ENCODE peak calls at places on chromosomes 7 and 10, in four cellular contexts. F, E, Z and I are unnamed samples.

GRCh38 chr10:74034301-74034700 is 36.4 kb downstream of the VCL start:
- DNase-seq in E (no peak), F (no peak), Z (no peak), I (no peak)

GRCh38 chr7:4837814-4838625 is 23.8 kb downstream of the PAPOLB start:
- DNase-seq in E (no peak), Z (no peak), F (no peak), I (no peak)

GRCh38 chr7:90212149-90212495 is 582 bp downstream of the STEAP2 start:
- DNase-seq in E (no peak), Z (no peak), F (no peak), I (no peak)

GRCh38 chr7:1925349-1925748 is 255.3 kb downstream of the ELFN1 start:
- DNase-seq in F (no peak), Z (no peak), E (no peak), I (no peak)

GRCh38 chr10:6203331-6204062 is 765 bp downstream of the PFKFB3 start:
- DNase-seq in F (peak; percentile 81), E (peak; percentile 50), Z (peak; percentile 42), I (no peak)

GRCh38 chr7:44383566-44383965 is 58.2 kb upstream of the CAMK2B start:
- DNase-seq in E (peak; percentile 83), F (no peak), Z (peak; percentile 80), I (peak; percentile 24)

GRCh38 chr10:113273151-113273876 is 279.5 kb upstream of the HABP2 start:
- DNase-seq in F (no peak), Z (no peak), E (no peak), I (no peak)

GRCh38 chr10:123888751-123889150 is 2.9 kb downstream of the CPXM2 start:
- DNase-seq in F (no peak), E (no peak), Z (no peak), I (no peak)

GRCh38 chr7:129855234-129855673 is 97.5 kb downstream of the UBE2H start:
- DNase-seq in E (peak; percentile 91), F (no peak), Z (peak; percentile 94), I (peak; percentile 97)

GRCh38 chr10:44398747-44399477 is 14.0 kb upstream of the CXCL12 start:
- DNase-seq in E (no peak), Z (no peak), F (no peak), I (no peak)

GRCh38 chr7:2567663-2568238 is 9.0 kb downstream of the IQCE start:
- DNase-seq in Z (peak; percentile 43), E (peak; percentile 42), F (peak; percentile 62), I (no peak)

GRCh38 chr7:108630002-108630401 is 60.3 kb downstream of the DNAJB9 start:
- DNase-seq in Z (no peak), F (no peak), E (no peak), I (no peak)

GRCh38 chr7:13821152-13821787 is 168.2 kb downstream of the ETV1 start:
- DNase-seq in E (peak; percentile 58), F (no peak), Z (peak; percentile 54), I (no peak)

GRCh38 chr7:75807452-75807851 is 6.2 kb downstream of the CCL24 start:
- DNase-seq in E (no peak), Z (no peak), F (no peak), I (no peak)

GRCh38 chr10:97915346-97915745 is 65.7 kb downstream of the GOLGA7B start:
- DNase-seq in F (no peak), Z (no peak), E (no peak), I (no peak)

GRCh38 chr10:6053816-6054581 is 8.2 kb downstream of the IL2RA start:
- DNase-seq in Z (no peak), E (no peak), F (no peak), I (no peak)

GRCh38 chr10:66587680-66588050 is 338.2 kb upstream of the LRRTM3 start:
- DNase-seq in Z (no peak), F (no peak), E (no peak), I (no peak)

GRCh38 chr7:112556633-112557032 is 75.8 kb downstream of the LSMEM1 start:
- DNase-seq in Z (no peak), E (no peak), F (no peak), I (no peak)

GRCh38 chr7:14457567-14458453 is 444.7 kb downstream of the DGKB start:
- DNase-seq in F (peak; percentile 32), E (peak; percentile 65), Z (peak; percentile 64), I (peak; percentile 1)

GRCh38 chr7:130365511-130366441 is 14.5 kb upstream of the CPA1 start:
- DNase-seq in E (peak; percentile 79), F (peak; percentile 92), Z (peak; percentile 78), I (no peak)

GRCh38 chr7:43764039-43764789 is 5.7 kb downstream of the BLVRA start:
- DNase-seq in F (peak; percentile 73), E (no peak), Z (no peak), I (no peak)

GRCh38 chr7:86282014-86282682 is 361.6 kb upstream of the GRM3 start:
- DNase-seq in E (no peak), F (no peak), Z (no peak), I (no peak)

GRCh38 chr10:98417973-98418372 is 3.0 kb upstream of the PYROXD2 start:
- DNase-seq in F (no peak), E (no peak), Z (no peak), I (no peak)

GRCh38 chr7:46534593-46535271 is 613.7 kb upstream of the IGFBP3 start:
- DNase-seq in Z (no peak), E (peak; percentile 56), F (no peak), I (peak; percentile 77)

GRCh38 chr7:151013728-151014497 is 10.4 kb downstream of the ATG9B start:
- DNase-seq in E (peak; percentile 81), F (no peak), Z (peak; percentile 71), I (no peak)
- TF ChIP-seq CTCF in E (peak; percentile 8), F (no peak), Z (peak; percentile 52), I (peak; percentile 34)

DNA sequence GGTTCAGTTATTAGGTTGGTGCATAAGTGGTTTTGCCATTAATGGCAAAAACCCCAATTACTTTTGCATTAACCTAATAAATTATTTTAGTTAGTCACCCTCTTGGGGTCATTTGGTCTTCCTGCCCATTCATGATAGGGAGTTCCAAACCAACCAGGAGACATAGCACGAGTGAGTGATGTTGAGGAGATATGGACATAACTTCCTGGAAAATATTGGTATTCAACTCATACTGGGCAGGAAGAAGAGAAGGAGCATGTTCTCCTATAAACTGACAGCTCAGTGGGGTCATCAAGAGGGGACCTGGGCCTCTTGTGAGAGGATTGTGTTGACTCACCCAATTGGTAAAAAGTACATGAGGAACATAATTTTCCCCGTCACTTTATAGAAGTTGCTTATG is 23.7 kb downstream of the SPAG6 start:
- DNase-seq in E (no peak), Z (no peak), F (no peak), I (no peak)
- TF ChIP-seq CTCF in E (no peak), Z (no peak), F (no peak), I (no peak)

DNA sequence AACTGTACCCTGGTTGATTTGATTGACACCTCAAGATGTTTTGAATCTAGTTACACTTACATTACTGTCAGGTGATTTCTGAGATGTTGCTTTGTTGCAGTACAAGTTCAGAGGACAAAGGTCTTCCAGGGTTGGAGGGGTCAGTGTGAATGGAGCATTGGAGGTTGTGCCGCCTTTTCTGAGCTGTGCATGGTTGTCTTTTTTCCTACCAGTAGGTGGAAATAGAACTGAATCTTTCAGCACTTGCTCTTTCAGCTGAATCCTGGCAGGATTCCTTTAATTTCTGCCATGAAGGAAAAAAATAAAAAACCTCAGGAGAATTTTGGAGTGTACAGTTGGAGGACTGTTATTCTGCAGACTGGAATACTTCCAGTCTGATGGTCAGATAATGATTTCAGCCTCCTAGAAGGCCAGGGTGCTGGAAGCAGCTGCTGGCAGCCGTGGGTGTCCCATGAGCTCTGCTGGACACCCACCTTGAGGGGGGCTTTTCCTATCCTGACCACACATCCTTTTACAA is 82.7 kb downstream of the PLCE1 start:
- DNase-seq in F (peak; percentile 37), Z (peak; percentile 60), E (peak; percentile 21), I (peak; percentile 44)
- TF ChIP-seq CTCF in F (peak; percentile 25), Z (peak; percentile 77), E (peak; percentile 53), I (peak; percentile 62)

GRCh38 chr10:49594594-49594993 is 15.5 kb upstream of the SLC18A3 start:
- DNase-seq in Z (peak; percentile 66), E (peak; percentile 63), F (no peak), I (no peak)

GRCh38 chr10:49593564-49593875 is 16.6 kb upstream of the SLC18A3 start:
- DNase-seq in Z (no peak), F (no peak), E (no peak), I (no peak)

GRCh38 chr10:49595003-49595712 is 15.0 kb upstream of the SLC18A3 start:
- DNase-seq in E (no peak), F (no peak), Z (no peak), I (no peak)

GRCh38 chr10:49593998-49594397 is 16.1 kb upstream of the SLC18A3 start:
- DNase-seq in E (no peak), Z (no peak), F (no peak), I (no peak)

GRCh38 chr10:49592726-49593563 is 17.2 kb upstream of the SLC18A3 start:
- DNase-seq in F (no peak), E (no peak), Z (peak; percentile 45), I (no peak)
- TF ChIP-seq CTCF in F (no peak), E (peak; percentile 99), Z (peak; percentile 96), I (peak; percentile 96)

DNA sequence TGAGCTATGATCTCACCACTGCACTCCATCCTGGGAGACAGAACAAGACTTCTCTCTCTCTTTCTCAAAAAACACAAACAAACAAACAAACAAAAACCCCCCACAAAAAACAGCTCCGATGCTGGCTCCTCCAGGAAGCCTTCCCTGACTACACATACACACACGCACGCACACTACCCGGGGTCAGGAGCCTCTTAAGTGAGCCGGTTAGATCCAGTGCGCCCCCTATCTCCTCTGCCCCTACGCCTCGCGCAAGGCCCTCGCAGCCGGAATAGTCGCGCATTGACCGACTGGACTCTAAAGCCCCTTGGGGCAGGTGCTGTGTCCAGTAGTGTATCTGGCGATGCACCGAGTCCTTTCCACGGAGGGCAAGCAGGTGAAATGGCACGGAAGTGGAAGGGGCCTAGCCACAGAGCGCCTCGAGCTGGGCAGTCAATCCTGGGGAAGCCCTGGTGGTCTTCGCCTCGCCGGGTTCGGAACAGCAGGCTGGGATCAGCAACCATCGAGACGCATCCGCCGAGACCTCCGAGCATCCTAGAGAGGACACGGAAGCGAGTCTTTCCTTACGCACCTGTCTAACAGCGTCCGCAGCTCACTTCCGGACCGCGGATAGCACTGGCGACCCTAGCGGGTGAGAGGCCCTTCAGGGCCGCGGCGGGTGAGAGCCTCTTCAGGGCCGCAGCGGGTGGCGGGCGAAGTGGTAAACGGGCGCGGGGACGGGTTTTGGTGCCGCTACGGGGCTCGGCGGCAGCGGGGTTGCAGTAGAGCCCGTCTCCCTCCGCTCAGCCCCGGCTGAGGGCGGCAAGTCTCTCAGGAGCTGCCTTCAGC is at the start of gene ZSCAN25:
- DNase-seq in Z (peak; percentile 84), F (peak; percentile 92), E (peak; percentile 88), I (peak; percentile 58)
- TF ChIP-seq CTCF in Z (peak; percentile 60), F (no peak), E (peak; percentile 22), I (peak; percentile 53)